ENCODE peak calls at places on chromosome 17, in ten cellular contexts. A is psoas muscle; Y is astrocyte of the spinal cord; E is CD8-positive, alpha-beta T cell; F is IMR-90; D is right lobe of liver; W is nephron progenitor cell; N is GM06990; V is fibroblast of mammary gland; X is uterus. L is an unnamed sample.

GRCh38 chr17:82105417-82105881 is 7.4 kb upstream of the FASN start:
- DNase-seq in V (no peak), W (no peak), X (peak; percentile 14), N (no peak), D (no peak), F (no peak), A (no peak), E (no peak), Y (no peak), L (no peak)

GRCh38 chr17:41939044-41939695 is 8.8 kb downstream of the ODAD4 start:
- DNase-seq in E (no peak), V (no peak), D (no peak), F (no peak), A (no peak), N (no peak), W (no peak), Y (no peak), X (no peak), L (no peak)

GRCh38 chr17:3905017-3905486 is 11.2 kb downstream of the P2RX1 start:
- DNase-seq in A (no peak), X (no peak), E (no peak), N (no peak), V (no peak), W (no peak), F (no peak), D (no peak), Y (no peak), L (no peak)

GRCh38 chr17:31919802-31920525 is 16.8 kb upstream of the SUZ12 start:
- DNase-seq in F (peak; percentile 78), W (no peak), V (peak; percentile 41), E (no peak), D (no peak), N (no peak), A (no peak), Y (peak; percentile 72), X (no peak), L (no peak)

GRCh38 chr17:2442166-2442565 is 41.3 kb upstream of the MNT start:
- DNase-seq in D (no peak), V (peak; percentile 47), E (no peak), X (no peak), A (no peak), F (peak; percentile 35), W (no peak), Y (peak; percentile 62), N (no peak), L (no peak)

GRCh38 chr17:37742762-37743611 is 1.9 kb downstream of the HNF1B start:
- DNase-seq in F (no peak), V (no peak), X (no peak), D (no peak), A (no peak), E (no peak), W (peak; percentile 34), Y (no peak), N (peak; percentile 29), L (no peak)

GRCh38 chr17:49755681-49756283 is 8.1 kb downstream of the FAM117A start:
- DNase-seq in E (no peak), F (no peak), X (no peak), D (no peak), W (no peak), V (no peak), N (no peak), A (no peak), Y (no peak), L (no peak)

GRCh38 chr17:42775534-42776098 is 2.4 kb downstream of the VPS25 start:
- DNase-seq in V (no peak), X (no peak), N (no peak), A (no peak), D (no peak), Y (peak; percentile 86), E (no peak), F (peak; percentile 66), W (no peak), L (no peak)

GRCh38 chr17:67582632-67583230 is 135.0 kb upstream of the NOL11 start:
- DNase-seq in D (no peak), N (no peak), V (no peak), X (peak; percentile 42), Y (peak; percentile 39), W (no peak), E (no peak), A (no peak), F (peak; percentile 62), L (no peak)

GRCh38 chr17:82242977-82243647 is 14.3 kb downstream of the SLC16A3 start:
- DNase-seq in E (no peak), X (peak; percentile 91), V (peak; percentile 89), A (peak; percentile 92), Y (peak; percentile 83), N (peak; percentile 28), D (peak; percentile 92), F (peak; percentile 83), W (no peak), L (peak; percentile 45)

DNA sequence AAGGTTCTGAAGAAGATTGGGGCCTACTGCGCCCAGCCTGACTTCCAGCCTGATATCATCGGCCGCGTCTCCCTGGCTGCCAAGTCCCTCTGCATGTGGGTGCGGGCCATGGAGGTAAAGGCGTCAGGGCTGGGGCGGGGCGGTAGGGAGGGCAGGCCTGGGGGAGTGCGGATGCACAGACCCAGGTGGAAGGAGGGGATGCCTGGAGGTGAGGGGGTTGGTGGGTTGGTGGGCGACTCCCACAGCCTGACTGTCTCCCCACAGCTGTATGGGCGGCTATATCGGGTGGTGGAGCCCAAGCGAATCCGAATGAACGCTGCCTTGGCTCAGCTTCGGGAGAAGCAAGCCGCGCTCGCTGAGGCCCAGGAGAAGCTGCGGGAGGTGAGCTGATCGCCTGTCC is 26.8 kb upstream of the KDM6B start:
- DNase-seq in X (no peak), E (no peak), D (no peak), A (no peak), F (no peak), N (no peak), Y (no peak), V (no peak), W (no peak), L (no peak)
- TF ChIP-seq CTCF in X (no peak), E (no peak), D (no peak), A (no peak), F (no peak), N (no peak), Y (no peak), V (no peak), W (no peak), L (no peak)

GRCh38 chr17:29954405-29954804 is 13.0 kb downstream of the EFCAB5 start:
- DNase-seq in Y (no peak), A (no peak), N (no peak), D (no peak), E (no peak), V (no peak), X (no peak), W (no peak), F (no peak), L (no peak)
- TF ChIP-seq CTCF in Y (peak; percentile 2), A (no peak), N (peak; percentile 7), D (peak; percentile 9), E (no peak), V (peak; percentile 8), X (no peak), W (no peak), F (no peak), L (no peak)

DNA sequence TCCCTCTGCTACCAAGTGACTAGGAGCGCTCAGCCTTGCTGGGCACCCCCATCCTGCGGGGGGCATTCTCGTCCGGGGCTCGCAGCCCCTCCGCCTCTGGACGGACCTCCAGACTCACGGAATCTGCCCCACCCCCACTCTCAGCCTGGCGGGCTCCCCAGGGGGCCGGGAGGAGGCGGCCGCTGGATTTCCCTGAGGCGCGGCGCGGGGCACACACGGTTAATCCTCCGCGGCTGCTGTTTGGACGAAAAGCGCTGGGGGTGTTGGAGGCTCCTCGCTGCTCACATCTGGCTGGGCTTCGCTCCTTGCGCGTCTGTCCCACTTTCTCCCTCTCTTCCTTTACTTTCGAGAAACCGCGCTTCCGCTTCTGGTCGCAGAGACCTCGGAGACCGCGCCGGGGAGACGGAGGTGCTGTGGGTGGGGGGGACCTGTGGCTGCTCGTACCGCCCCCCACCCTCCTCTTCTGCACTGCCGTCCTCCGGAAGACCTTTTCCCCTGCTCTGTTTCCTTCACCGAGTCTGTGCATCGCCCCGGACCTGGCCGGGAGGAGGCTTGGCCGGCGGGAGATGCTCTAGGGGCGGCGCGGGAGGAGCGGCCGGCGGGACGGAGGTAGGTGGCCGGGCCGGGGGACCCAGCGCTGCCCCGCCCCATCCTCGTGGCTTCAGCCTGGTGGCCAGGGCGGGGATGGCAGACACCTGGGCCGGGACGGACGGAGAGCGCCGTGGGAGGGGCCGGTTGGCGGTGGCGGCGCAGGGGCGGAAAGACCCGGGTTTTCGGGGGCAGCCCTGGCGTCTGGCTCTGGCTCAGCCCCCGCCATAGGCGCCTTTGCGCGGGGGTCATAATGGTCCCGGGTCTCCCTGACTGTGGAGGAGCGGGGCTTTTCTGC is at the start of gene C1QTNF1:
- DNase-seq in V (peak; percentile 52), A (peak; percentile 59), Y (no peak), W (peak; percentile 75), D (no peak), E (peak; percentile 19), N (no peak), X (no peak), F (peak; percentile 38), L (no peak)
- TF ChIP-seq CTCF in V (no peak), A (peak; percentile 25), Y (no peak), W (peak; percentile 45), D (peak; percentile 11), E (peak; percentile 50), N (no peak), X (peak; percentile 36), F (peak; percentile 28), L (peak; percentile 25)

GRCh38 chr17:69098635-69099034 is 37.9 kb upstream of the ABCA9 start:
- DNase-seq in Y (no peak), W (no peak), N (no peak), F (no peak), A (no peak), X (no peak), D (no peak), V (no peak), E (no peak), L (no peak)
- TF ChIP-seq CTCF in Y (no peak), W (no peak), N (no peak), F (no peak), A (no peak), X (no peak), D (no peak), V (no peak), E (no peak), L (no peak)

GRCh38 chr17:80861892-80862291 is 129.7 kb upstream of the CHMP6 start:
- DNase-seq in A (no peak), D (peak; percentile 46), X (no peak), N (no peak), W (peak; percentile 36), E (peak; percentile 39), V (peak; percentile 42), Y (peak; percentile 49), F (peak; percentile 30), L (no peak)
- TF ChIP-seq CTCF in A (peak; percentile 36), D (peak; percentile 17), X (no peak), N (no peak), W (peak; percentile 42), E (peak; percentile 50), V (peak; percentile 44), Y (peak; percentile 71), F (peak; percentile 37), L (no peak)

DNA sequence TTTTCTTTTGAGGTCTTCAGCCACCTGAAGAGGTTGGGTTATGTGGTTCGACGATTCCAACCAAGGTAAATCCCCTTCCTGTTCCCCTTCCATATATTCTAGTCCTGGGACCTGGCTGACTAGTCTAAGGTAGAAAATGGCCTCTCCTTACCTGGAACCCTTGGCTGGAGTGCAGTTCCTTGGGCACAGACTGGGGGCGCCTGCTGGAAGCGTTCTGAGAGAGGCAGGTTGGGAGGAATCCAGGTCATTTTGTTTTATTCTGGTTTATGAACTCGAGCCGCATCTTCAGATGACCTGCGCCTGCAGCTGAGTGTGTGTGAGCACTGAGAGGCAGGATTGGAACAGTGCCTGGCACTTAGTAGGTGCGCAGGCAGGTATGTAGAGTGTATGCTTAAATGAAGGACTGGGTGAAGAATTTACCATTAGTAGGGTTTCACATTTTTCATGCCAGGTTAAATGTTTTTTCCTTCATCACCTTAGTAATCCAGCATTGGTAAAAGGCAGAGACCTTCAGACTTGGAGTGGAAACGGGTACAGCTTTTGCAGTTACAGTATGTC is 2.7 kb downstream of the TSEN54 start:
- DNase-seq in D (no peak), E (no peak), X (no peak), W (no peak), A (no peak), V (no peak), Y (no peak), N (no peak), F (no peak), L (no peak)
- TF ChIP-seq CTCF in D (no peak), E (no peak), X (no peak), W (no peak), A (no peak), V (no peak), Y (no peak), N (no peak), F (no peak), L (no peak)